ENCODE peak calls at places on chromosomes 5 and 9, in eight cellular contexts. Y, E, Z, T, O, M, R and B are unnamed samples.

GRCh38 chr5:140322751-140323731 is 20.1 kb upstream of the PFDN1 start:
- DNase-seq in Y (peak; percentile 34), E (peak; percentile 95), Z (peak; percentile 50), T (peak; percentile 94), O (no peak), M (no peak), R (no peak), B (peak; percentile 38)

GRCh38 chr9:130030821-130031481 is 12.0 kb downstream of the FNBP1 start:
- DNase-seq in Y (no peak), E (no peak), Z (no peak), T (no peak), O (no peak), M (no peak), R (no peak), B (no peak)

GRCh38 chr9:14433841-14434511 is 120.0 kb upstream of the NFIB start:
- DNase-seq in Y (no peak), E (peak; percentile 72), Z (peak; percentile 62), T (peak; percentile 51), O (no peak), M (no peak), R (no peak), B (peak; percentile 27)

GRCh38 chr5:163718256-163718655 is 212.8 kb downstream of the MAT2B start:
- DNase-seq in Y (no peak), E (no peak), Z (no peak), T (no peak), O (no peak), M (peak; percentile 26), R (no peak), B (no peak)

GRCh38 chr5:36944607-36945225 is 68.1 kb downstream of the NIPBL start:
- DNase-seq in Y (no peak), E (peak; percentile 71), Z (no peak), T (peak; percentile 75), O (no peak), M (no peak), R (peak; percentile 44), B (no peak)

GRCh38 chr5:150413176-150413901 is 629 bp upstream of the CD74 start:
- DNase-seq in Y (no peak), E (no peak), Z (no peak), T (no peak), O (no peak), M (no peak), R (no peak), B (no peak)

GRCh38 chr9:129069128-129069824 is 11.6 kb upstream of the DOLPP1 start:
- DNase-seq in Y (peak; percentile 83), E (no peak), Z (no peak), T (no peak), O (no peak), M (no peak), R (no peak), B (peak; percentile 83)

GRCh38 chr9:6247266-6247665 is 31.7 kb downstream of the IL33 start:
- DNase-seq in Y (no peak), E (peak; percentile 46), Z (no peak), T (no peak), O (no peak), M (no peak), R (no peak), B (no peak)

GRCh38 chr5:39148983-39149534 is 70.3 kb downstream of the FYB1 start:
- DNase-seq in Y (no peak), E (peak; percentile 47), Z (no peak), T (peak; percentile 21), O (no peak), M (no peak), R (no peak), B (no peak)

GRCh38 chr5:4947899-4948556 is 192.1 kb upstream of the ADAMTS16 start:
- DNase-seq in Y (no peak), E (peak; percentile 31), Z (no peak), T (no peak), O (no peak), M (no peak), R (no peak), B (no peak)

GRCh38 chr5:157217289-157218024 is 36.8 kb downstream of the ITK start:
- DNase-seq in Y (no peak), E (no peak), Z (no peak), T (no peak), O (no peak), M (no peak), R (no peak), B (no peak)

GRCh38 chr9:99092643-99093491 is 12.0 kb upstream of the TGFBR1 start:
- DNase-seq in Y (no peak), E (no peak), Z (no peak), T (no peak), O (no peak), M (no peak), R (no peak), B (no peak)

GRCh38 chr5:54608423-54609085 is 91.0 kb downstream of the SNX18 start:
- DNase-seq in Y (no peak), E (peak; percentile 33), Z (no peak), T (peak; percentile 39), O (no peak), M (no peak), R (no peak), B (no peak)

GRCh38 chr5:932628-933250 is 40.1 kb downstream of the TRIP13 start:
- DNase-seq in Y (no peak), E (peak; percentile 19), Z (peak; percentile 16), T (peak; percentile 61), O (peak; percentile 64), M (no peak), R (no peak), B (no peak)

GRCh38 chr9:95138474-95138873 is 179.0 kb downstream of the FANCC start:
- DNase-seq in Y (no peak), E (no peak), Z (no peak), T (no peak), O (no peak), M (peak; percentile 38), R (no peak), B (no peak)

GRCh38 chr9:137606005-137606601 is 617 bp downstream of the ARRDC1 start:
- DNase-seq in Y (no peak), E (peak; percentile 48), Z (peak; percentile 67), T (no peak), O (peak; percentile 80), M (no peak), R (no peak), B (peak; percentile 55)

GRCh38 chr5:151234476-151235238 is 10.8 kb upstream of the CCDC69 start:
- DNase-seq in Y (peak; percentile 76), E (peak; percentile 39), Z (peak; percentile 88), T (peak; percentile 69), O (no peak), M (no peak), R (no peak), B (peak; percentile 79)

GRCh38 chr5:17238521-17239041 is 21.1 kb downstream of the BASP1 start:
- DNase-seq in Y (no peak), E (peak; percentile 81), Z (no peak), T (peak; percentile 49), O (no peak), M (no peak), R (no peak), B (no peak)

GRCh38 chr5:149824851-149825250 is 94.7 kb downstream of the PPARGC1B start:
- DNase-seq in Y (peak; percentile 49), E (no peak), Z (peak; percentile 77), T (peak; percentile 30), O (no peak), M (no peak), R (no peak), B (peak; percentile 44)

GRCh38 chr5:96657068-96657467 is 5.1 kb upstream of the CAST start:
- DNase-seq in Y (no peak), E (peak; percentile 97), Z (no peak), T (peak; percentile 92), O (no peak), M (peak; percentile 68), R (no peak), B (no peak)

GRCh38 chr5:181223729-181224389 is 778 bp downstream of the TRIM41 start:
- DNase-seq in Y (no peak), E (peak; percentile 64), Z (no peak), T (peak; percentile 76), O (peak; percentile 84), M (no peak), R (peak; percentile 82), B (no peak)

DNA sequence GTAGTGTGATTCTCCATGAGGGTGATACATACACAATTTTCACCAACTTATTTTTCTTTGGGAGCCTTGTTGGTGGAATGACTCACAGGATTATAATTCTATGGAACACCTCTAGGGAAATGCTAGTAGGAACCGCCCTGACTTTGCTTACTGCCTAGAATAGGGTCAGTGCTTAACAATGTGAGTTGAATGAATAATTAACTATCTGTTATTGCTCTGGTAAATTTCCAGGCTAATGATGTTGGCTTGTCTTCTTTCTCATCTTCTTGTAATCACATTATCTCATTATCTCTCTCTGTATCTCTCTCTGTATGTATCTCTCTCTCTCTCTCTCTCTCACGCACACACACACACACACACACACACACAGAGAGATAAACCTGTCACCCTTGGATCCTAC is 291.1 kb downstream of the TRIM32 start:
- DNase-seq in Y (no peak), E (no peak), Z (no peak), T (no peak), O (no peak), M (peak; percentile 2), R (no peak), B (no peak)
- H3K36me3 ChIP-seq in Y (no peaks in the 10 kb centered on the region), E (no peaks in the 10 kb centered on the region), Z (no peaks in the 10 kb centered on the region), T (peaks cover 3% of the 10 kb centered on the region), O (no peaks in the 10 kb centered on the region), M (no peaks in the 10 kb centered on the region), R (no peaks in the 10 kb centered on the region), B (no peaks in the 10 kb centered on the region)

DNA sequence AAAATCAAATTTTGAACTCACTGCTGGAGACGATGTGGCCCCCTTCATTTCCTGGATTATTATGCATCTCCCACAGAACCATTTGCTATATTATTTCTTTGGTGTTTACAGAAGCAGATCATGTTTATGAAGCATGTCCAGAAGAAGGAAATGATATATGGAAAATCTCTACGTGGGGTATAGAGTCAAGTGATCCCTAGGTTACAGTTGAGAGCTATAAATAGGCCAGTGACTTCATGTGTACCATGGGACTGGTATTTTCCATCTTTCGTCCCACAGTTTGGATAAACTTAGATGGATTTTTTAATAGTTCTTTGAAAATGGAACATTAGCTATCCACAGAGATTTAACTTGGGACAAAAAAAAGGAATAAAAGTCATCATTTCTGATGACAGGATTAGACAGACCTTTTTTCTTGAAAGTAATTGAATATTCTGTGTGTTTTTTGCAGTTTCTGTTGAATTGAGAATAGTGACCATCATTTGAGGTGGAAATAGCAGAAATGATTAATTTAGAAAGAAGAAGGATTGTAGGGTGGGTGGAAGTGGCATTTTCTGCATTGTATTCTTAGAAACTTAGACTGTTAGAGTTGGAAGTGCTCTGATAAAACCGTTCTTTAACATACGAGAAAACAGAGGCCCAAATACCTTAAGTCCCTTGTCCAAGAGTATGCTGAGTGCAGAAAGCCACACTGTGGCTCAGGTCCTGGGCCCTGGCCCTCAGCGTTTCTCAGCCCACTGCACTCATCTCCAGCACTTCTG is 136.4 kb downstream of the PIP5K1B start:
- DNase-seq in Y (no peak), E (no peak), Z (no peak), T (peak; percentile 6), O (no peak), M (no peak), R (no peak), B (no peak)
- H3K9me3 ChIP-seq in Y (no peaks in the 10 kb centered on the region), E (no peaks in the 10 kb centered on the region), Z (no peaks in the 10 kb centered on the region), T (no peaks in the 10 kb centered on the region), O (no peaks in the 10 kb centered on the region), M (no peaks in the 10 kb centered on the region), R (no peaks in the 10 kb centered on the region), B (no peaks in the 10 kb centered on the region)

GRCh38 chr9:134284273-134284672 is 42.0 kb upstream of the RXRA start:
- DNase-seq in Y (peak; percentile 72), E (peak; percentile 19), Z (no peak), T (no peak), O (peak; percentile 84), M (no peak), R (no peak), B (peak; percentile 76)
- H3K36me3 ChIP-seq in Y (no peaks in the 10 kb centered on the region), E (no peaks in the 10 kb centered on the region), Z (no peaks in the 10 kb centered on the region), T (no peaks in the 10 kb centered on the region), O (no peaks in the 10 kb centered on the region), M (no peaks in the 10 kb centered on the region), R (no peaks in the 10 kb centered on the region), B (no peaks in the 10 kb centered on the region)

GRCh38 chr5:178318893-178319292 is 86.3 kb upstream of the PHYKPL start:
- DNase-seq in Y (no peak), E (no peak), Z (no peak), T (no peak), O (peak; percentile 24), M (no peak), R (no peak), B (peak; percentile 0)
- H3K9me3 ChIP-seq in Y (no peaks in the 10 kb centered on the region), E (no peaks in the 10 kb centered on the region), Z (no peaks in the 10 kb centered on the region), T (no peaks in the 10 kb centered on the region), O (no peaks in the 10 kb centered on the region), M (no peaks in the 10 kb centered on the region), R (peaks cover 4% of the 10 kb centered on the region), B (no peaks in the 10 kb centered on the region)